ENCODE peak calls at places on chromosomes 16 and 17, in ten cellular contexts. B, R, G, T, Z, P, C, Q, J and H are unnamed samples.

GRCh38 chr16:68760671-68761275 is 23.7 kb downstream of the CDH1 start:
- DNase-seq in B (no peak), R (peak), G (no peak), T (no peak), Z (no peak), P (no peak), C (peak), Q (peak), J (no peak), H (peak)

GRCh38 chr16:89132194-89133005 is 38.7 kb downstream of the ACSF3 start:
- DNase-seq in B (no peak), R (no peak), G (no peak), T (no peak), Z (no peak), P (no peak), C (no peak), Q (no peak), J (no peak), H (no peak)

GRCh38 chr16:1870365-1871082 is 1.4 kb downstream of the MEIOB start:
- DNase-seq in B (peak), R (peak), G (no peak), T (no peak), Z (no peak), P (no peak), C (peak), Q (peak), J (peak), H (peak)

GRCh38 chr16:73771196-73771595 is 525.4 kb upstream of the PSMD7 start:
- DNase-seq in B (no peak), R (no peak), G (no peak), T (no peak), Z (no peak), P (no peak), C (no peak), Q (no peak), J (no peak), H (no peak)

GRCh38 chr16:31093132-31093703 is 1.4 kb downstream of the VKORC1 start:
- DNase-seq in B (peak), R (peak), G (peak), T (peak), Z (no peak), P (no peak), C (peak), Q (peak), J (no peak), H (peak)

GRCh38 chr16:77556203-77556602 is 121.4 kb upstream of the ADAMTS18 start:
- DNase-seq in B (no peak), R (no peak), G (no peak), T (peak), Z (no peak), P (no peak), C (no peak), Q (no peak), J (no peak), H (no peak)

GRCh38 chr16:5072334-5073278 is 963 bp downstream of the ALG1 start:
- DNase-seq in B (no peak), R (no peak), G (peak), T (no peak), Z (no peak), P (no peak), C (no peak), Q (no peak), J (no peak), H (peak)

GRCh38 chr17:62995377-62995885 is 29.4 kb downstream of the TANC2 start:
- DNase-seq in B (peak), R (peak), G (peak), T (peak), Z (no peak), P (peak), C (peak), Q (peak), J (peak), H (peak)

GRCh38 chr17:80887639-80888175 is 103.9 kb upstream of the CHMP6 start:
- DNase-seq in B (no peak), R (no peak), G (no peak), T (no peak), Z (no peak), P (no peak), C (no peak), Q (no peak), J (no peak), H (no peak)

GRCh38 chr17:2690165-2691068 is 21.1 kb downstream of the CLUH start:
- DNase-seq in B (no peak), R (no peak), G (peak), T (no peak), Z (peak), P (no peak), C (no peak), Q (peak), J (no peak), H (no peak)

GRCh38 chr16:89770367-89770766 is 46.1 kb downstream of the FANCA start:
- DNase-seq in B (no peak), R (no peak), G (no peak), T (no peak), Z (no peak), P (no peak), C (no peak), Q (no peak), J (no peak), H (no peak)

GRCh38 chr17:77602062-77602746 is 356.3 kb upstream of the TNRC6C start:
- DNase-seq in B (peak), R (peak), G (peak), T (no peak), Z (peak), P (peak), C (no peak), Q (peak), J (no peak), H (peak)

GRCh38 chr16:61681124-61681523 is 355.1 kb downstream of the CDH8 start:
- DNase-seq in B (no peak), R (no peak), G (no peak), T (no peak), Z (no peak), P (no peak), C (no peak), Q (no peak), J (no peak), H (no peak)

GRCh38 chr17:55852734-55853133 is 101.9 kb downstream of the PCTP start:
- DNase-seq in B (no peak), R (no peak), G (no peak), T (peak), Z (no peak), P (no peak), C (no peak), Q (no peak), J (no peak), H (no peak)

GRCh38 chr16:8958344-8958808 is 5.3 kb downstream of the USP7 start:
- DNase-seq in B (peak), R (peak), G (peak), T (peak), Z (peak), P (no peak), C (no peak), Q (no peak), J (peak), H (peak)

GRCh38 chr17:17570207-17570797 is 21.2 kb downstream of the PEMT start:
- DNase-seq in B (peak), R (peak), G (peak), T (peak), Z (peak), P (peak), C (peak), Q (peak), J (peak), H (peak)

GRCh38 chr17:61072648-61073047 is 327.0 kb upstream of the TBX2 start:
- DNase-seq in B (no peak), R (peak), G (no peak), T (no peak), Z (no peak), P (no peak), C (no peak), Q (no peak), J (no peak), H (no peak)

GRCh38 chr17:55420776-55421178 is 858 bp downstream of the MMD start:
- DNase-seq in B (no peak), R (no peak), G (peak), T (peak), Z (peak), P (peak), C (no peak), Q (peak), J (no peak), H (no peak)

GRCh38 chr16:57795431-57795878 is 6.8 kb downstream of the KIFC3 start:
- DNase-seq in B (peak), R (peak), G (peak), T (peak), Z (no peak), P (peak), C (peak), Q (peak), J (peak), H (peak)

GRCh38 chr16:88839745-88840588 is 16.8 kb downstream of the GALNS start:
- DNase-seq in B (no peak), R (no peak), G (no peak), T (no peak), Z (no peak), P (no peak), C (no peak), Q (no peak), J (no peak), H (no peak)

GRCh38 chr16:85205747-85206471 is 93.6 kb upstream of the CIBAR2 start:
- DNase-seq in B (no peak), R (peak), G (peak), T (no peak), Z (peak), P (no peak), C (peak), Q (peak), J (no peak), H (peak)

GRCh38 chr17:34176440-34176839 is 78.6 kb upstream of the CCL2 start:
- DNase-seq in B (no peak), R (no peak), G (no peak), T (no peak), Z (no peak), P (no peak), C (no peak), Q (no peak), J (no peak), H (no peak)

GRCh38 chr16:65044861-65045260 is 77.0 kb downstream of the CDH11 start:
- DNase-seq in B (peak), R (peak), G (no peak), T (no peak), Z (no peak), P (no peak), C (no peak), Q (no peak), J (no peak), H (peak)

GRCh38 chr17:61419496-61420046 is 19.9 kb downstream of the TBX2 start:
- DNase-seq in B (no peak), R (no peak), G (no peak), T (no peak), Z (no peak), P (no peak), C (no peak), Q (no peak), J (no peak), H (no peak)

GRCh38 chr16:71954180-71954579 is 46.0 kb downstream of the PKD1L3 start:
- DNase-seq in B (no peak), R (no peak), G (no peak), T (no peak), Z (no peak), P (no peak), C (no peak), Q (no peak), J (no peak), H (no peak)

GRCh38 chr16:59042296-59042695 is 308.2 kb upstream of the GOT2 start:
- DNase-seq in B (no peak), R (no peak), G (no peak), T (no peak), Z (no peak), P (no peak), C (no peak), Q (no peak), J (no peak), H (no peak)

GRCh38 chr16:87496101-87496801 is 3.4 kb upstream of the ZCCHC14 start:
- DNase-seq in B (no peak), R (no peak), G (no peak), T (no peak), Z (no peak), P (no peak), C (no peak), Q (no peak), J (no peak), H (no peak)

GRCh38 chr17:8997994-8998628 is 23.2 kb upstream of the NTN1 start:
- DNase-seq in B (peak), R (peak), G (peak), T (peak), Z (peak), P (peak), C (peak), Q (peak), J (peak), H (peak)

GRCh38 chr16:88759245-88759975 is 25.6 kb downstream of the PIEZO1 start:
- DNase-seq in B (peak), R (peak), G (no peak), T (peak), Z (no peak), P (peak), C (no peak), Q (peak), J (peak), H (peak)

GRCh38 chr17:72120878-72121163 is at the start of gene SOX9:
- DNase-seq in B (peak), R (peak), G (peak), T (peak), Z (peak), P (peak), C (peak), Q (peak), J (no peak), H (peak)

GRCh38 chr16:67594256-67594915 is 32.1 kb downstream of the CTCF start:
- DNase-seq in B (no peak), R (no peak), G (no peak), T (no peak), Z (no peak), P (no peak), C (no peak), Q (no peak), J (no peak), H (no peak)

GRCh38 chr17:60506312-60506711 is 19.7 kb downstream of the APPBP2 start:
- DNase-seq in B (peak), R (peak), G (no peak), T (no peak), Z (no peak), P (no peak), C (peak), Q (peak), J (peak), H (peak)

GRCh38 chr16:69762843-69763556 is 868 bp downstream of the WWP2 start:
- DNase-seq in B (peak), R (peak), G (no peak), T (peak), Z (no peak), P (no peak), C (peak), Q (peak), J (peak), H (peak)

DNA sequence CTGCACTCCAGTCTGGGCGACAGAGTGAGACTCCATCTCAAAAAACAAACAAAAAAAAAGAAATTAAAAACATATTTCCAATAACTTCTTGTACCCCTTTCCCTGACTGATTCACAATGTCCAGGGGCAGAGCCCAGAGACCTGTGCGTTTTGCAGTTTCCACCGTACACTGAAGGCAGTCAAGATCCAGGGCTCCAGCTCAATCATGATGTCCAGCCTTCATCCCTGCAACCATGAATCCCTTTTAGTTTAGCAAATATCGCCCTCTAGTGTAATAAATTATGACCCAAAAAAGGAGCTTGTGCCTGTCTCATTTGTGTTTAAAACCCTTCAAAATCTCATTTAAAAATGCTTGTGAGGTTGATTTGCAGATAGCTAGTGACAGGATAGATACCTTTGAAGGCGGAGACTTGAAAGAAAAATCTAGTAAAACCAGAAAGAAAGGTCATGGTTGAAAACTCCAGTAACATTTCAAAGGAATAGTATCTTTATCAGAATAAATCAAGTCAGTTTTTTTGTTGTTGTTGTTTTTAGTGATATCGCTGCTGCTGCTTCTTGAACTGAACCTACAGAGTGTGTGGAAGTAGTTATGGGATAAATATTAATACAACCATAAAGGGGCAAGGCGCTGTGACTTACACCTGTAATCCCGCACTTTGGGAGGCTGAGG is 3.7 kb upstream of the ERN1 start:
- DNase-seq in B (peak), R (peak), G (peak), T (peak), Z (peak), P (no peak), C (peak), Q (peak), J (peak), H (peak)
- TF ChIP-seq CTCF in B (peak), R (peak), G (peak), T (peak), Z (peak), P (no peak), C (peak), Q (peak), J (peak), H (peak)

GRCh38 chr17:44499722-44500121 is 3.5 kb downstream of the GPATCH8 start:
- DNase-seq in B (no peak), R (no peak), G (no peak), T (no peak), Z (no peak), P (no peak), C (no peak), Q (no peak), J (no peak), H (no peak)
- H3K4me3 ChIP-seq in B (no peak), R (no peak), G (no peak), T (peak), Z (no peak), P (no peak), C (no peak), Q (no peak), J (no peak), H (no peak)

DNA sequence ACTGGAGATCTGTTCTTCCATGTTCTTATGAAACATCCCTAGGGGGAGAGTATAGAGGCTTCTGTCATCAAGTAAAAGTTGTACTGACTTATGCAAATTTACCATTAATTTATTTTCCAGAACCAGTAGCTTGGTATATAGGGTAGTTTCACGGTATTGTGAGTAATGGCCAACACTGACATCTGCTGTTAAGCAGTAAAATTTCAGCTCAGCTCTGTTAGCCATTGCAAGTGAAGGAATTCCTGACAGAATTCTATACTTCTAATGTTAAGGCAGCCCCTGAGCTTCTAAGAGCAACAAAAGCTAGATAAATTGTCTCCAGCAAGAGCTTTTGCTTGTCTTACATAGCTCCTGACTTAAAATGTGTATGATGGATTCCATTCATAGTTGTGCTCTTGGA is 613.5 kb upstream of the C16orf82 start:
- DNase-seq in B (no peak), R (peak), G (no peak), T (no peak), Z (no peak), P (no peak), C (no peak), Q (no peak), J (no peak), H (no peak)
- TF ChIP-seq CTCF in B (no peak), R (no peak), G (no peak), T (peak), Z (no peak), P (no peak), C (no peak), Q (peak), J (no peak), H (no peak)

GRCh38 chr16:81469710-81470481 is 25.3 kb downstream of the CMIP start:
- DNase-seq in B (peak), R (peak), G (no peak), T (no peak), Z (no peak), P (peak), C (no peak), Q (no peak), J (no peak), H (no peak)

GRCh38 chr16:81471882-81472281 is 27.3 kb downstream of the CMIP start:
- DNase-seq in B (no peak), R (no peak), G (no peak), T (no peak), Z (no peak), P (no peak), C (no peak), Q (no peak), J (no peak), H (no peak)

GRCh38 chr16:81469183-81469677 is 24.6 kb downstream of the CMIP start:
- DNase-seq in B (no peak), R (no peak), G (no peak), T (no peak), Z (no peak), P (no peak), C (no peak), Q (no peak), J (no peak), H (no peak)

GRCh38 chr16:81472391-81472790 is 27.8 kb downstream of the CMIP start:
- DNase-seq in B (no peak), R (no peak), G (no peak), T (no peak), Z (no peak), P (no peak), C (no peak), Q (no peak), J (no peak), H (no peak)

GRCh38 chr16:81470796-81471636 is 26.4 kb downstream of the CMIP start:
- DNase-seq in B (no peak), R (no peak), G (no peak), T (no peak), Z (no peak), P (no peak), C (no peak), Q (no peak), J (no peak), H (no peak)
- H3K4me3 ChIP-seq in B (no peak), R (no peak), G (no peak), T (no peak), Z (no peak), P (no peak), C (no peak), Q (no peak), J (no peak), H (no peak)

GRCh38 chr16:47928008-47928407 is 227.8 kb downstream of the ABCC12 start:
- DNase-seq in B (no peak), R (no peak), G (no peak), T (no peak), Z (no peak), P (no peak), C (peak), Q (no peak), J (no peak), H (peak)
- TF ChIP-seq CTCF in B (no peak), R (no peak), G (peak), T (no peak), Z (no peak), P (no peak), C (no peak), Q (no peak), J (no peak), H (no peak)

DNA sequence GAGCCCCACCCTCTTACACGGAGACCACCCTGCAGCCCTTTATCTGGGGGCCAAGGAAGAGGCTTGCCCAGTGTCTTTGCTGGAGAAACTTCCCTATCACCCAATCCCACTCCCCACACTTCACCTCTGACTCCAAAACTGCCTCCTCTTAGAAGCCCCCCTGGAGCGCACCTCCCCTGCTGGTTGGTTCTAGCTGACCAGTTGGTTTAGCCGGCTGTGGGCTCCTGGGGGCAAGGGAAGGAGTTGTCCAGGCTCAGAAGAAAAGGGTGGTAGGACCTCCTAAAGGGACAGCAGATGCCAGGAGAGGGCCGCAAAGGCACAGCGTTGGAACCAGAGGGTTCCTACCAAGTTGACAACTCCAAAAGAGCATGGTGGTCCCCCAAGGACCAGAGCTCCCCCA is 2.0 kb downstream of the BCAR1 start:
- DNase-seq in B (no peak), R (no peak), G (no peak), T (no peak), Z (no peak), P (no peak), C (no peak), Q (no peak), J (no peak), H (no peak)
- H3K4me3 ChIP-seq in B (peak), R (peak), G (peak), T (no peak), Z (no peak), P (peak), C (peak), Q (no peak), J (peak), H (peak)